ENCODE peak calls at places on chromosomes 1 and 21, in five cellular contexts. One of them, this sample, is unnamed.
A peak's percentile ranks its signal among the peaks of the same experiment; 100 is the strongest.

GRCh38 chr1:164803366-164803765 is 244.4 kb downstream of the PBX1 start:
- DNase-seq in T1000: no peak
- DNase-seq in stomach: no peak
- DNase-seq in ureter: no peak
- DNase-seq in DMS 273 treated with DMSO at 0.1 percent for 48 hours: no peak
- DNase-seq in this sample: no peak

GRCh38 chr1:151372411-151372934 is at the start of gene SELENBP1:
- DNase-seq in ureter: peak; percentile 90
- DNase-seq in T1000: no peak
- DNase-seq in DMS 273 treated with DMSO at 0.1 percent for 48 hours: peak; percentile 100
- DNase-seq in stomach: peak; percentile 96
- DNase-seq in this sample: peak; percentile 94

GRCh38 chr21:43957128-43957571 is 55.0 kb upstream of the TRAPPC10 start:
- DNase-seq in DMS 273 treated with DMSO at 0.1 percent for 48 hours: no peak
- DNase-seq in ureter: no peak
- DNase-seq in stomach: no peak
- DNase-seq in T1000: no peak
- DNase-seq in this sample: no peak

GRCh38 chr21:34195365-34195764 is 122.0 kb downstream of the MRPS6 start:
- DNase-seq in T1000: no peak
- DNase-seq in DMS 273 treated with DMSO at 0.1 percent for 48 hours: no peak
- DNase-seq in stomach: no peak
- DNase-seq in ureter: no peak
- DNase-seq in this sample: no peak

GRCh38 chr1:243849089-243850012 is 692 bp downstream of the AKT3 start:
- DNase-seq in T1000: no peak
- DNase-seq in stomach: peak; percentile 29
- DNase-seq in ureter: peak; percentile 55
- DNase-seq in DMS 273 treated with DMSO at 0.1 percent for 48 hours: peak; percentile 57
- DNase-seq in this sample: peak; percentile 78

GRCh38 chr1:47684964-47685762 is 247.3 kb downstream of the FOXD2 start:
- DNase-seq in ureter: peak; percentile 42
- DNase-seq in DMS 273 treated with DMSO at 0.1 percent for 48 hours: no peak
- DNase-seq in T1000: no peak
- DNase-seq in stomach: no peak
- DNase-seq in this sample: no peak

GRCh38 chr1:26285366-26286063 is 5.6 kb downstream of the SH3BGRL3 start:
- DNase-seq in T1000: no peak
- DNase-seq in stomach: no peak
- DNase-seq in ureter: no peak
- DNase-seq in DMS 273 treated with DMSO at 0.1 percent for 48 hours: no peak
- DNase-seq in this sample: peak; percentile 45

GRCh38 chr1:245500546-245500945 is 345.8 kb downstream of the KIF26B start:
- DNase-seq in ureter: no peak
- DNase-seq in T1000: peak; percentile 60
- DNase-seq in stomach: no peak
- DNase-seq in DMS 273 treated with DMSO at 0.1 percent for 48 hours: no peak
- DNase-seq in this sample: peak; percentile 25

GRCh38 chr1:15765495-15766194 is 7.0 kb downstream of the FBLIM1 start:
- DNase-seq in DMS 273 treated with DMSO at 0.1 percent for 48 hours: peak; percentile 52
- DNase-seq in ureter: no peak
- DNase-seq in T1000: peak; percentile 64
- DNase-seq in stomach: no peak
- DNase-seq in this sample: no peak

GRCh38 chr1:60145746-60146145 is 72.2 kb upstream of the C1orf87 start:
- DNase-seq in DMS 273 treated with DMSO at 0.1 percent for 48 hours: no peak
- DNase-seq in stomach: no peak
- DNase-seq in T1000: no peak
- DNase-seq in ureter: no peak
- DNase-seq in this sample: no peak

GRCh38 chr21:42012763-42013329 is 2.7 kb upstream of the ZBTB21 start:
- DNase-seq in stomach: no peak
- DNase-seq in T1000: no peak
- DNase-seq in DMS 273 treated with DMSO at 0.1 percent for 48 hours: no peak
- DNase-seq in ureter: peak; percentile 36
- DNase-seq in this sample: no peak

GRCh38 chr21:31038376-31038775 is at the start of gene KRTAP19-8:
- DNase-seq in DMS 273 treated with DMSO at 0.1 percent for 48 hours: no peak
- DNase-seq in ureter: no peak
- DNase-seq in T1000: no peak
- DNase-seq in stomach: no peak
- DNase-seq in this sample: no peak

GRCh38 chr1:228084325-228084724 is 1.8 kb downstream of the ARF1 start:
- DNase-seq in DMS 273 treated with DMSO at 0.1 percent for 48 hours: no peak
- DNase-seq in stomach: no peak
- DNase-seq in T1000: no peak
- DNase-seq in ureter: no peak
- DNase-seq in this sample: no peak

GRCh38 chr1:58409826-58410225 is 136.7 kb downstream of the OMA1 start:
- DNase-seq in DMS 273 treated with DMSO at 0.1 percent for 48 hours: no peak
- DNase-seq in T1000: peak; percentile 56
- DNase-seq in ureter: peak; percentile 44
- DNase-seq in stomach: no peak
- DNase-seq in this sample: no peak

GRCh38 chr1:17582124-17582768 is 42.7 kb downstream of the ARHGEF10L start:
- DNase-seq in stomach: no peak
- DNase-seq in ureter: peak; percentile 71
- DNase-seq in DMS 273 treated with DMSO at 0.1 percent for 48 hours: no peak
- DNase-seq in T1000: no peak
- DNase-seq in this sample: peak; percentile 53

GRCh38 chr21:41879190-41879998 is at the start of gene PRDM15:
- DNase-seq in T1000: peak; percentile 40
- DNase-seq in stomach: peak; percentile 85
- DNase-seq in ureter: peak; percentile 89
- DNase-seq in DMS 273 treated with DMSO at 0.1 percent for 48 hours: peak; percentile 7
- DNase-seq in this sample: peak; percentile 81

GRCh38 chr1:100606438-100606837 is 68.5 kb downstream of the GPR88 start:
- DNase-seq in ureter: peak; percentile 52
- DNase-seq in T1000: no peak
- DNase-seq in stomach: peak; percentile 47
- DNase-seq in DMS 273 treated with DMSO at 0.1 percent for 48 hours: no peak
- DNase-seq in this sample: peak; percentile 52

GRCh38 chr1:29753244-29753643 is 516.9 kb downstream of the PTPRU start:
- DNase-seq in T1000: no peak
- DNase-seq in stomach: no peak
- DNase-seq in DMS 273 treated with DMSO at 0.1 percent for 48 hours: no peak
- DNase-seq in ureter: peak; percentile 31
- DNase-seq in this sample: no peak

GRCh38 chr1:156577512-156577911 is 2.0 kb upstream of the TTC24 start:
- DNase-seq in stomach: no peak
- DNase-seq in T1000: no peak
- DNase-seq in ureter: no peak
- DNase-seq in DMS 273 treated with DMSO at 0.1 percent for 48 hours: no peak
- DNase-seq in this sample: no peak

GRCh38 chr1:166905136-166905535 is 29.1 kb upstream of the TADA1 start:
- DNase-seq in ureter: no peak
- DNase-seq in stomach: no peak
- DNase-seq in T1000: no peak
- DNase-seq in DMS 273 treated with DMSO at 0.1 percent for 48 hours: no peak
- DNase-seq in this sample: no peak

GRCh38 chr1:63073530-63074306 is 248.6 kb upstream of the FOXD3 start:
- DNase-seq in ureter: no peak
- DNase-seq in DMS 273 treated with DMSO at 0.1 percent for 48 hours: no peak
- DNase-seq in stomach: no peak
- DNase-seq in T1000: no peak
- DNase-seq in this sample: no peak

GRCh38 chr1:32063261-32063681 is 9.5 kb upstream of the TMEM39B start:
- DNase-seq in T1000: no peak
- DNase-seq in DMS 273 treated with DMSO at 0.1 percent for 48 hours: peak; percentile 87
- DNase-seq in ureter: no peak
- DNase-seq in stomach: no peak
- DNase-seq in this sample: no peak

GRCh38 chr1:227823537-227823936 is 8.1 kb downstream of the PRSS38 start:
- DNase-seq in DMS 273 treated with DMSO at 0.1 percent for 48 hours: no peak
- DNase-seq in stomach: no peak
- DNase-seq in T1000: no peak
- DNase-seq in ureter: no peak
- DNase-seq in this sample: no peak

GRCh38 chr1:223802032-223802431 is 43.7 kb downstream of the TP53BP2 start:
- DNase-seq in ureter: no peak
- DNase-seq in T1000: no peak
- DNase-seq in DMS 273 treated with DMSO at 0.1 percent for 48 hours: no peak
- DNase-seq in stomach: no peak
- DNase-seq in this sample: no peak

This sample was measured in pancreas.